ENCODE peak calls at places on chromosomes 7 and 10, in seven cellular contexts. D is GM12891, Z is HCT116, U is breast epithelium, P is transverse colon, L is suprapubic skin, X is upper lobe of left lung. W is an unnamed sample.
A peak's percentile ranks its signal among the peaks of the same experiment; 100 is the strongest.

GRCh38 chr10:8407561-8408021 is 353.1 kb downstream of the GATA3 start:
- DNase-seq in U (no peak), L (no peak), X (no peak), D (no peak), P (no peak), Z (no peak), W (no peak)

GRCh38 chr10:116253716-116254115 is 19.3 kb downstream of the GFRA1 start:
- DNase-seq in P (no peak), Z (no peak), L (no peak), X (no peak), U (no peak), D (no peak), W (no peak)

GRCh38 chr7:133303931-133304330 is 51.1 kb downstream of the EXOC4 start:
- DNase-seq in X (no peak), L (no peak), P (no peak), D (no peak), Z (no peak), U (no peak), W (no peak)

GRCh38 chr7:74289660-74290589 is 718 bp downstream of the CLIP2 start:
- DNase-seq in L (peak; percentile 82), D (peak; percentile 41), P (peak; percentile 66), U (no peak), X (no peak), Z (no peak), W (peak; percentile 50)

GRCh38 chr7:27533777-27534176 is 128.9 kb downstream of the HIBADH start:
- DNase-seq in U (no peak), D (no peak), L (no peak), Z (no peak), X (no peak), P (no peak), W (no peak)

GRCh38 chr7:114988755-114989154 is 66.9 kb downstream of the MDFIC start:
- DNase-seq in P (peak; percentile 15), Z (no peak), L (no peak), X (peak; percentile 54), D (no peak), U (no peak), W (no peak)

GRCh38 chr7:116977172-116977571 is 23.9 kb downstream of the ST7 start:
- DNase-seq in Z (no peak), X (no peak), L (no peak), D (no peak), U (no peak), P (no peak), W (no peak)

GRCh38 chr7:29254663-29255062 is 60.1 kb downstream of the CHN2 start:
- DNase-seq in P (no peak), U (no peak), X (no peak), Z (no peak), L (no peak), D (no peak), W (no peak)

GRCh38 chr7:130877236-130877635 is 143.2 kb upstream of the KLF14 start:
- DNase-seq in P (no peak), L (no peak), X (no peak), Z (no peak), U (no peak), D (no peak), W (no peak)

GRCh38 chr7:73703985-73704639 is 15.4 kb downstream of the STX1A start:
- DNase-seq in Z (no peak), D (peak; percentile 81), X (peak; percentile 62), P (peak; percentile 71), L (no peak), U (no peak), W (peak; percentile 57)

GRCh38 chr7:2171855-2172254 is 60.9 kb downstream of the MAD1L1 start:
- DNase-seq in D (no peak), P (no peak), L (no peak), U (no peak), Z (no peak), X (no peak), W (no peak)

GRCh38 chr7:100835903-100836811 is 8.8 kb upstream of the EPHB4 start:
- DNase-seq in L (no peak), X (peak; percentile 50), Z (no peak), D (no peak), P (peak; percentile 78), U (peak; percentile 70), W (peak; percentile 64)
- TF ChIP-seq POLR2A in L (no peak), X (no peak), Z (no peak), D (no peak), P (no peak), U (no peak), W (no peak)

GRCh38 chr7:50805425-50806130 is 22.9 kb upstream of the GRB10 start:
- DNase-seq in U (no peak), Z (no peak), P (no peak), X (no peak), L (no peak), D (no peak), W (no peak)
- TF ChIP-seq POLR2AphosphoS5 in U (no peak), Z (no peak), P (no peak), X (no peak), L (no peak), D (no peak), W (no peak)

DNA sequence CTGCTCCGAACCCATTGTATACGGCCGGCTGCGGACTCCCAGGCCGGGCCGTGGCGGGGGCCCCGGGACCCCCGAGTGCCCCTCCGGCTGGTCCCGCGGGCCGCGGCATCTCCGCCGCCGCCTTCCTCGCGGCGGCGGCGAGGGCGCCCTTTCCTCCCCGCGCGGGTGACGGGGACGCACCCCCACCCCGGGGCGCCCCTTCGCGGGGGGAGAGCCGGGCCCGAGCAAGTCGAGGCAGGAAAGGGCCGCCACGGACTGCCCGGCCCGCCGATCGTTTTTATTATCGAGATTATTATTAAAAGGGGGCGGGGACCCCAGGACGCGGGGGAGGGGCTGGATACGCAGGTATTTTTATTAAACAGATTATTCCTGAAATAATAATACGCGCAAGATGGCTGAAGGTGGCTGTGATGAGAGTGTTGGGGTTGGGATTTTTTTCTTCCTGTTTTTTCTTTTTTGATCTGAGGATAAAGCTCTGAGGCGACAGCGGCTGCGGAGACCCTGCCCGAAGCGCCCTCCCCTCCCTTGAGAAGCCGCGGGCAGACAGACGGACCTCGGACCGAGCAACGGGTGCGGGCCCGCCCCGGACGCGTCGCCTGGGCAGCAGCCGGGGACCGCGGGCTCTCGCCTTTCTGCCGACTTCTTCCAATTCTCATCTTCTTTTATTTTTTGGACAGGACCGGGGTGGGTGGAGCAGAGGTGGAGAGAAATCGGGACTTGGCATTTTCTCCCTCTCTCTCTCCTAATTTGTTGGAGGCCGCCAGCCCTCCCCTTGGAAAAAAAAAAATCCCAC is 1.5 kb upstream of the TRIM8 start:
- DNase-seq in Z (peak; percentile 29), U (peak; percentile 68), X (peak; percentile 56), D (no peak), L (no peak), P (peak; percentile 70), W (peak; percentile 68)
- TF ChIP-seq POLR2A in Z (peak; percentile 16), U (peak; percentile 88), X (no peak), D (no peak), L (peak; percentile 75), P (peak; percentile 70), W (no peak)

DNA sequence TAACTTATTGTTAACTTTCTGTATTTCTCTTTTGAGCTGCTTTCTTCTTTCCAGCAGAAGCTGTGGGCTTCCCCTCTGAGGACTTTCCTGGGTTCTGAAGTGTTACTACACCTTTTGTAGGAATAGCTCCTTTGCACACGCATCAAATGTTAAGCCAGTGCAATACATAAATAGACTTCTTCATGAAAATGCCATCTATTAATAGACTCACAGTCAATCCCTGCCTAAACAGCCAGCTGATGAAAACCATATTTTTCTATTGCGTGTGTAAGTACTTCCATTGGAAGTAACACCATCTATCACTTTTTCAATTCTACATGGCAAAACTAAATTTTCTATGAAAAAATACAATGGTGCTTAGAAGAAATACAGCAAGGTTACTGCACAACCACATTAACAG is 1.4 kb downstream of the ABCB4 start:
- DNase-seq in Z (no peak), L (no peak), P (no peak), X (no peak), U (no peak), D (no peak), W (no peak)
- TF ChIP-seq POLR2AphosphoS5 in Z (no peak), L (no peak), P (no peak), X (no peak), U (no peak), D (no peak), W (no peak)

DNA sequence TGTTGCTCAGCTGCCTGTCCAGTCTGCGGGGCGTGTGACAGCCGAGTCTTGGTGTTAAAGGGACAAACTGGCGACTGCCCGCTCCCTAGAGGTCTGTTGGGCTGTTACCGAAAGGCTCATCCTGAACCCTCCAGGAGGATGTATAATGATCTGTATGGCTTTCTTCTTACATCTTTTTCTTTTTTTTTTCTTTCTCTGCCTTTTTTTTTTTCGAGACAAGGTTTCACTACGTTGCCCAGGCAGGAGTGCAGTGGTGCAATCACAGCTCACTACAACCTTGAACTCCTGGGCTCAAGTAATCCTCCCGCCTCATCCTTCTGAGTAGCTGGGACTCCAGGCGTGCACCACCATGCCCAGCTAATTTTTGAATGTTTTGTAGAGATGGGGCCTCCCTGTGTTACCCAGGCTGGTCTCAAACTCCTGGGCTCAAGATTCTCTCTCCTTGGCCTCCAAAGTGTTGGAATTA is 857 bp downstream of the INTS15 start:
- DNase-seq in L (no peak), P (no peak), U (no peak), X (peak; percentile 42), Z (no peak), D (no peak), W (no peak)
- TF ChIP-seq POLR2A in L (no peak), P (no peak), U (no peak), X (no peak), Z (no peak), D (no peak), W (no peak)

GRCh38 chr7:43905209-43905946 is 1.0 kb downstream of the URGCP start:
- DNase-seq in D (no peak), U (peak; percentile 19), L (no peak), X (peak; percentile 32), Z (peak; percentile 13), P (peak; percentile 79), W (peak; percentile 34)
- TF ChIP-seq POLR2AphosphoS5 in D (no peak), U (no peak), L (no peak), X (peak; percentile 9), Z (no peak), P (peak; percentile 86), W (no peak)

W was measured in stomach.